ENCODE peak calls at places on chromosomes 2 and 18, in six cellular contexts. One of them, this sample, is unnamed.

GRCh38 chr18:2150566-2150965 is 420.7 kb downstream of the METTL4 start:
- DNase-seq in DMS153: no peak
- DNase-seq in NCI-H2171: no peak
- DNase-seq in NCI-H748 treated with DMSO at 0.1 percent for 48 hours: no peak
- DNase-seq in hypothalamus: no peak
- DNase-seq in nephron progenitor cell: no peak
- DNase-seq in this sample: no peak

GRCh38 chr2:4792126-4792525 is 900.1 kb upstream of the SOX11 start:
- DNase-seq in NCI-H2171: no peak
- DNase-seq in DMS153: no peak
- DNase-seq in nephron progenitor cell: no peak
- DNase-seq in NCI-H748 treated with DMSO at 0.1 percent for 48 hours: no peak
- DNase-seq in hypothalamus: no peak
- DNase-seq in this sample: no peak

GRCh38 chr2:200025717-200026116 is 70.3 kb downstream of the MAIP1 start:
- DNase-seq in hypothalamus: no peak
- DNase-seq in NCI-H2171: no peak
- DNase-seq in DMS153: no peak
- DNase-seq in NCI-H748 treated with DMSO at 0.1 percent for 48 hours: no peak
- DNase-seq in nephron progenitor cell: no peak
- DNase-seq in this sample: no peak

GRCh38 chr2:27133195-27133875 is 1.1 kb downstream of the PREB start:
- DNase-seq in hypothalamus: no peak
- DNase-seq in NCI-H748 treated with DMSO at 0.1 percent for 48 hours: no peak
- DNase-seq in nephron progenitor cell: peak
- DNase-seq in NCI-H2171: no peak
- DNase-seq in DMS153: no peak
- DNase-seq in this sample: no peak

GRCh38 chr2:217849154-217849553 is 153.6 kb downstream of the TNS1 start:
- DNase-seq in nephron progenitor cell: no peak
- DNase-seq in NCI-H2171: no peak
- DNase-seq in hypothalamus: no peak
- DNase-seq in NCI-H748 treated with DMSO at 0.1 percent for 48 hours: no peak
- DNase-seq in DMS153: no peak
- DNase-seq in this sample: no peak

GRCh38 chr2:114807666-114808065 is 365.2 kb downstream of the DPP10 start:
- DNase-seq in NCI-H2171: no peak
- DNase-seq in NCI-H748 treated with DMSO at 0.1 percent for 48 hours: peak
- DNase-seq in DMS153: peak
- DNase-seq in nephron progenitor cell: no peak
- DNase-seq in hypothalamus: no peak
- DNase-seq in this sample: no peak

GRCh38 chr18:50006470-50007046 is 188.4 kb downstream of the MYO5B start:
- DNase-seq in nephron progenitor cell: no peak
- DNase-seq in NCI-H2171: no peak
- DNase-seq in DMS153: no peak
- DNase-seq in NCI-H748 treated with DMSO at 0.1 percent for 48 hours: no peak
- DNase-seq in hypothalamus: no peak
- DNase-seq in this sample: no peak

GRCh38 chr2:208250401-208250800 is 4.5 kb downstream of the IDH1 start:
- DNase-seq in NCI-H748 treated with DMSO at 0.1 percent for 48 hours: no peak
- DNase-seq in hypothalamus: no peak
- DNase-seq in nephron progenitor cell: no peak
- DNase-seq in DMS153: no peak
- DNase-seq in NCI-H2171: no peak
- DNase-seq in this sample: no peak

GRCh38 chr2:18993756-18994155 is 364.7 kb downstream of the OSR1 start:
- DNase-seq in hypothalamus: no peak
- DNase-seq in NCI-H2171: no peak
- DNase-seq in nephron progenitor cell: no peak
- DNase-seq in NCI-H748 treated with DMSO at 0.1 percent for 48 hours: no peak
- DNase-seq in DMS153: no peak
- DNase-seq in this sample: no peak

GRCh38 chr2:220893411-220893810 is 678.7 kb downstream of the EPHA4 start:
- DNase-seq in NCI-H748 treated with DMSO at 0.1 percent for 48 hours: no peak
- DNase-seq in hypothalamus: no peak
- DNase-seq in DMS153: no peak
- DNase-seq in nephron progenitor cell: no peak
- DNase-seq in NCI-H2171: no peak
- DNase-seq in this sample: no peak

GRCh38 chr2:62340981-62341624 is 145.2 kb downstream of the B3GNT2 start:
- DNase-seq in DMS153: peak
- DNase-seq in nephron progenitor cell: peak
- DNase-seq in hypothalamus: no peak
- DNase-seq in NCI-H748 treated with DMSO at 0.1 percent for 48 hours: peak
- DNase-seq in NCI-H2171: peak
- DNase-seq in this sample: peak

GRCh38 chr2:70534183-70534836 is 19.3 kb downstream of the TGFA start:
- DNase-seq in NCI-H2171: no peak
- DNase-seq in hypothalamus: no peak
- DNase-seq in DMS153: no peak
- DNase-seq in NCI-H748 treated with DMSO at 0.1 percent for 48 hours: no peak
- DNase-seq in nephron progenitor cell: no peak
- DNase-seq in this sample: no peak

GRCh38 chr2:27138111-27138510 is 1.1 kb downstream of the PRR30 start:
- DNase-seq in DMS153: no peak
- DNase-seq in NCI-H2171: no peak
- DNase-seq in hypothalamus: no peak
- DNase-seq in nephron progenitor cell: no peak
- DNase-seq in NCI-H748 treated with DMSO at 0.1 percent for 48 hours: no peak
- DNase-seq in this sample: no peak

GRCh38 chr2:36441816-36442215 is 86.2 kb downstream of the CRIM1 start:
- DNase-seq in DMS153: no peak
- DNase-seq in nephron progenitor cell: no peak
- DNase-seq in NCI-H748 treated with DMSO at 0.1 percent for 48 hours: no peak
- DNase-seq in NCI-H2171: no peak
- DNase-seq in hypothalamus: no peak
- DNase-seq in this sample: no peak

GRCh38 chr2:45968946-45969584 is 317.6 kb downstream of the PRKCE start:
- DNase-seq in hypothalamus: no peak
- DNase-seq in NCI-H748 treated with DMSO at 0.1 percent for 48 hours: no peak
- DNase-seq in NCI-H2171: no peak
- DNase-seq in nephron progenitor cell: peak
- DNase-seq in DMS153: no peak
- DNase-seq in this sample: no peak

GRCh38 chr2:95389256-95390119 is 13.0 kb upstream of the FAHD2A start:
- DNase-seq in nephron progenitor cell: peak
- DNase-seq in NCI-H748 treated with DMSO at 0.1 percent for 48 hours: no peak
- DNase-seq in DMS153: no peak
- DNase-seq in NCI-H2171: peak
- DNase-seq in hypothalamus: peak
- DNase-seq in this sample: peak